ENCODE peak calls at places on chromosome 6, in five cellular contexts. One of them, this sample, is unnamed.

GRCh38 chr6:127202676-127203075 is 64.0 kb upstream of the RNF146 start:
- DNase-seq in ovary: no peak
- DNase-seq in adrenal gland: no peak
- DNase-seq in lower leg skin: no peak
- DNase-seq in HCT116: no peak
- DNase-seq in this sample: no peak

GRCh38 chr6:56450882-56451739 is 191.6 kb downstream of the DST start:
- DNase-seq in ovary: peak; percentile 78
- DNase-seq in adrenal gland: peak; percentile 77
- DNase-seq in lower leg skin: no peak
- DNase-seq in HCT116: no peak
- DNase-seq in this sample: peak; percentile 20

GRCh38 chr6:83258517-83258916 is 65.4 kb downstream of the RWDD2A start:
- DNase-seq in ovary: no peak
- DNase-seq in adrenal gland: no peak
- DNase-seq in lower leg skin: no peak
- DNase-seq in HCT116: no peak
- DNase-seq in this sample: no peak

GRCh38 chr6:15872252-15873103 is 209.7 kb upstream of the DTNBP1 start:
- DNase-seq in ovary: no peak
- DNase-seq in adrenal gland: no peak
- DNase-seq in lower leg skin: no peak
- DNase-seq in HCT116: no peak
- DNase-seq in this sample: peak; percentile 5

GRCh38 chr6:30446259-30446658 is 43.0 kb upstream of the HLA-E start:
- DNase-seq in ovary: no peak
- DNase-seq in adrenal gland: no peak
- DNase-seq in lower leg skin: no peak
- DNase-seq in HCT116: no peak
- DNase-seq in this sample: no peak

GRCh38 chr6:97282238-97282725 is 734 bp downstream of the MMS22L start:
- DNase-seq in ovary: no peak
- DNase-seq in adrenal gland: no peak
- DNase-seq in lower leg skin: no peak
- DNase-seq in HCT116: no peak
- DNase-seq in this sample: no peak

GRCh38 chr6:155530219-155530834 is 74.7 kb upstream of the NOX3 start:
- DNase-seq in ovary: no peak
- DNase-seq in adrenal gland: peak; percentile 31
- DNase-seq in lower leg skin: no peak
- DNase-seq in HCT116: peak; percentile 27
- DNase-seq in this sample: peak; percentile 25

GRCh38 chr6:128432394-128432793 is 88.0 kb downstream of the PTPRK start:
- DNase-seq in ovary: no peak
- DNase-seq in adrenal gland: no peak
- DNase-seq in lower leg skin: no peak
- DNase-seq in HCT116: no peak
- DNase-seq in this sample: no peak

GRCh38 chr6:139584599-139584998 is 210.2 kb upstream of the CITED2 start:
- DNase-seq in ovary: no peak
- DNase-seq in adrenal gland: no peak
- DNase-seq in lower leg skin: no peak
- DNase-seq in HCT116: no peak
- DNase-seq in this sample: no peak

GRCh38 chr6:79605968-79606764 is 25.0 kb upstream of the SH3BGRL2 start:
- DNase-seq in ovary: no peak
- DNase-seq in adrenal gland: no peak
- DNase-seq in lower leg skin: no peak
- DNase-seq in HCT116: no peak
- DNase-seq in this sample: no peak

GRCh38 chr6:140050232-140050995 is 676.0 kb upstream of the CITED2 start:
- DNase-seq in ovary: no peak
- DNase-seq in adrenal gland: no peak
- DNase-seq in lower leg skin: no peak
- DNase-seq in HCT116: no peak
- DNase-seq in this sample: no peak

GRCh38 chr6:6407061-6407723 is 86.7 kb upstream of the F13A1 start:
- DNase-seq in ovary: no peak
- DNase-seq in adrenal gland: no peak
- DNase-seq in lower leg skin: no peak
- DNase-seq in HCT116: no peak
- DNase-seq in this sample: no peak

GRCh38 chr6:143629104-143630080 is 48.4 kb upstream of the PHACTR2 start:
- DNase-seq in ovary: no peak
- DNase-seq in adrenal gland: no peak
- DNase-seq in lower leg skin: no peak
- DNase-seq in HCT116: no peak
- DNase-seq in this sample: no peak

GRCh38 chr6:138509371-138509770 is 10.1 kb upstream of the NHSL1 start:
- DNase-seq in ovary: no peak
- DNase-seq in adrenal gland: peak; percentile 48
- DNase-seq in lower leg skin: no peak
- DNase-seq in HCT116: peak; percentile 44
- DNase-seq in this sample: peak; percentile 12

GRCh38 chr6:35483892-35484645 is 12.8 kb downstream of the TEAD3 start:
- DNase-seq in ovary: no peak
- DNase-seq in adrenal gland: no peak
- DNase-seq in lower leg skin: no peak
- DNase-seq in HCT116: no peak
- DNase-seq in this sample: no peak

DNA sequence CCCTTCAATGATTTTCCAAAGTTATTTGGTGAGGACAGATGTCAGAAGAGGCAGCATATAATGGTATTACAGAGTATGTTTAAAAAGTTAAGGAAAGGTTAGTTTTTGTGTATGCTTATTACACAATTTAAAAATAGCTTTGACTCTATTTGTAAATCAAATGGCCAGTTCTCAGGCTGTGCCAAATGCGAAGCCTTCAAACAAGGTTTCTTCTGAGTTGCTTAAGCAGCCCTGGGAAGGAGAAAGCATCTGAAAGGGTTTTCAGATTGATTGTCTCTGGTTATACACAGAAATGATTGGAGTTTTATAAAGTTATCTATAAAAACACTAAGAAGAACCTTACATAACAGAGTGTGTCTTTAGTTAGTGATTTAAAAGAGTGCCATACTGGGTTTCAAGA is 16.5 kb downstream of the CD109 start:
- DNase-seq in ovary: no peak
- DNase-seq in adrenal gland: no peak
- DNase-seq in lower leg skin: no peak
- DNase-seq in HCT116: no peak
- DNase-seq in this sample: no peak
- TF ChIP-seq POLR2A in ovary: no peak
- TF ChIP-seq POLR2A in adrenal gland: no peak
- TF ChIP-seq POLR2A in lower leg skin: no peak
- TF ChIP-seq POLR2A in HCT116: no peak
- TF ChIP-seq POLR2A in this sample: no peak

DNA sequence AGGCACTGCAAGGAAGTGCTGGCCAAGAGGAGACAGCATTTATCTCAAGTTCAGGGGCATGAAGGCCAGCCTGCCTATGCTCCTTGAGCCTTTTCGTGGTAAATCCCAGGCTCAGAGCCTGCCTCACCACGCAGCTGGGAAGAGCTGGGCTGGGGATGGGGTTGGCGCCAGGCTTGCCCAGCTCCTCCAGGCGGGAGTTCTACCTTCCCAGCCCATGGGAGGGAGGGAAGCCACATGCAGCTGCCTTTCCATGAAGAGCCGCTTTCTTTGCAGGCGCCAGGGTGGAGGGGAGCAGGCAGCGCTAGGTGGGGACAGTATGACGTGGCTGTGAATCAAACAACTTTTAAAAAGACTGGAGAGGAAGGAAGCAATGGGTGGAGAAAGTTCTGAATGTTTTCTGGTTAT is 19.5 kb upstream of the SIRT5 start:
- DNase-seq in ovary: no peak
- DNase-seq in adrenal gland: no peak
- DNase-seq in lower leg skin: peak; percentile 87
- DNase-seq in HCT116: no peak
- DNase-seq in this sample: no peak
- TF ChIP-seq POLR2A in ovary: no peak
- TF ChIP-seq POLR2A in adrenal gland: no peak
- TF ChIP-seq POLR2A in lower leg skin: no peak
- TF ChIP-seq POLR2A in HCT116: no peak
- TF ChIP-seq POLR2A in this sample: no peak

DNA sequence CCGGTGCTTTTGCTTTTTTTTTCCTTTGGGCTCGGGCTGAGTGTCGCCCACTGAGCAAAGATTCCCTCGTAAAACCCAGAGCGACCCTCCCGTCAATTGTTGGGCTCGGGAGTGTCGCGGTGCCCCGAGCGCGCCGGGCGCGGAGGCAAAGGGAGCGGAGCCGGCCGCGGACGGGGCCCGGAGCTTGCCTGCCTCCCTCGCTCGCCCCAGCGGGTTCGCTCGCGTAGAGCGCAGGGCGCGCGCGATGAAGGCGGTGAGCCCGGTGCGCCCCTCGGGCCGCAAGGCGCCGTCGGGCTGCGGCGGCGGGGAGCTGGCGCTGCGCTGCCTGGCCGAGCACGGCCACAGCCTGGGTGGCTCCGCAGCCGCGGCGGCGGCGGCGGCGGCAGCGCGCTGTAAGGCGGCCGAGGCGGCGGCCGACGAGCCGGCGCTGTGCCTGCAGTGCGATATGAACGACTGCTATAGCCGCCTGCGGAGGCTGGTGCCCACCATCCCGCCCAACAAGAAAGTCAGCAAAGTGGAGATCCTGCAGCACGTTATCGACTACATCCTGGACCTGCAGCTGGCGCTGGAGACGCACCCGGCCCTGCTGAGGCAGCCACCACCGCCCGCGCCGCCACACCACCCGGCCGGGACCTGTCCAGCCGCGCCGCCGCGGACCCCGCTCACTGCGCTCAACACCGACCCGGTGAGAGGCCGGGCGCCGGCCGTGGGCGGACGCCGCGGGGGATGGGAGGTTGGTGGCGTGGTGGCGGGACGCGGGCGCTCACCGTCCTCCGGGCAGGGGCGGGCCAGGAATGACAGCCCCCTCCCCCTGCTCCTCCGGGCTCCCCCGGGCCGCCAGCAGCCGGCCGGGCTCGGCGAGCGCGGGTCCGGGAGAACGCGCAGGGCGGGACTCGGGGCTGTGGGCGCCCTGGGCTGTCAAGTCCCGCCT is 606 bp downstream of the ID4 start:
- DNase-seq in ovary: peak; percentile 18
- DNase-seq in adrenal gland: no peak
- DNase-seq in lower leg skin: peak; percentile 87
- DNase-seq in HCT116: no peak
- DNase-seq in this sample: peak; percentile 11
- TF ChIP-seq POLR2A in ovary: no peak
- TF ChIP-seq POLR2A in adrenal gland: no peak
- TF ChIP-seq POLR2A in lower leg skin: no peak
- TF ChIP-seq POLR2A in HCT116: no peak
- TF ChIP-seq POLR2A in this sample: no peak

DNA sequence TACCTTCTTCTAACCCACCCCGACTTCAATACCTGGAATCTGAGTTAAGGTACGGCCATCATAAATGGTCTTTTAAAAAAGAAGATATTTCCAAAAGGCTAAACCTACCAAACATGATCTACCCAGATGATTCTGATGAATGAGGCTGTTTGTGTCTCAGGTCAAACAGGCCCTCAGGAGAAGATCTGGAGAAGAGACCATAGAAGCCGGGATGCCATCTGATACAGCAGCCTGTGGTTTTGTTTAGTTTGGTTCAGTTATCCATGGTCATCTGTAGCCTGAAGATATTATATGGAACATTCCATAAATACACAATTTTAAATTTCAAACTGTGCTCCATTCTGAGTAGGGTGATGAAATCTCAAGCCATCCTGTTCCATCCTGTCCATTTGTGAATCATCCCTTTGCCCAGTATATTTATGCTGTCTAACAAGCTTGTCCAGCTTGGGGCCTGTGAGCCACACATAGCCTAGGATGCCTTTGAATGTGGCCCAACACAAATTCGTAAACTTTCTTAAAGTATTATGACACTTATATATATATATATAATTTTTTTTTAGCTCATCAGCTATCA is 4.0 kb upstream of the CAP2 start:
- DNase-seq in ovary: no peak
- DNase-seq in adrenal gland: no peak
- DNase-seq in lower leg skin: no peak
- DNase-seq in HCT116: no peak
- DNase-seq in this sample: no peak
- TF ChIP-seq POLR2A in ovary: no peak
- TF ChIP-seq POLR2A in adrenal gland: no peak
- TF ChIP-seq POLR2A in lower leg skin: no peak
- TF ChIP-seq POLR2A in HCT116: no peak
- TF ChIP-seq POLR2A in this sample: no peak

DNA sequence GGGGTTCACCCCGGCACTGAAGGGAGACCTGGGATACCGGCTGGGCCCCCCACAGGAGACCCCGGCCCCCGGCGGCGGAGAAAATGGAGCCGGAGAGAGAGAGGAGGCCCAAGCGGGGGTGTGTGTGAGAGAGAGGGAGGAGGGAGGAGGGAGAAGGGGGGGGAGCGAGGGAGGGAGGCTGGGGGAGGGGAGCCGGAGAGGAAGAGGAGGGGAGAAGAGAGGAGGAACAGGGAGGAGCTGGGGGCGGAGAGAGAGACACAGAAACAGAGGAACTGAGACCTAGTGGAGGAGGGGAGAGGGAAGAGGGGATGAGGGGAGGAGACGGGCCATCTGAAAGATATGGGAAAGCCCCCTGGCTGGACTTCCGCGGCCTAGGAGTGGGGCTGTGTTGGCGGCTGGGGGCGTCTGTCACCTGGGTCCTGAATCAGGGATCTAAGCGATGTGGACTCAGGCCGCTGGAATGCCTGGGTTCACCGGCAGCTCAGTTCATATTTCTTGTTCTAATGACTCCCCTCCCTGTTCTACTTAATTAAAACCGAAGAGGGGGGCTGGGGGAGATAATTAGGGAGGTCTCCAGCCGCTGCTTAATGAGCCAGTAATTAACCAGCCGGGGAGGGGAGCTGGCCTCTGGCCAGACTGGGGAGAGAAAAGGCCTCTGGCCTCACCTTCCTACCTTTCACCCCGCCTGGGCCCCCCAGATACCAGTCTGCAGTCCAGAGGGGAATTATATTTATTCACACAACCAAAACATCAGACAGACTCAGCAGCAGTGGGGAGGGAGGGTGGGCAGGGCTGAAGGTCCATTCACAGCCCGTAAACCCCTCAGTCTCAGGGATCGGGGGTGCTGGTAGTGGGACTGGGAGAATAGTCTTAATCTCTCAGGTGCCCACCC is at the start of gene PBX2:
- DNase-seq in ovary: peak; percentile 95
- DNase-seq in adrenal gland: peak; percentile 93
- DNase-seq in lower leg skin: peak; percentile 98
- DNase-seq in HCT116: peak; percentile 66
- DNase-seq in this sample: peak; percentile 93
- TF ChIP-seq POLR2A in ovary: peak; percentile 87
- TF ChIP-seq POLR2A in adrenal gland: peak; percentile 78
- TF ChIP-seq POLR2A in lower leg skin: no peak
- TF ChIP-seq POLR2A in HCT116: peak; percentile 43
- TF ChIP-seq POLR2A in this sample: peak; percentile 76